ENCODE peak calls at places on chromosomes 2 and 18, in six cellular contexts. C is PC-3; M is CD8-positive, alpha-beta memory T cell; I is upper lobe of right lung; A is IMR-90; D is tibial artery. P is an unnamed sample. For H3K4me1, the result is how much of the 10 kb centered on the place peaks cover.

GRCh38 chr2:3966470-3966869 is 263.1 kb downstream of the DCDC2C start:
- DNase-seq in C (no peak), M (no peak), I (no peak), A (no peak), D (no peak), P (no peak)

GRCh38 chr2:75456111-75456510 is 104.6 kb downstream of the EVA1A start:
- DNase-seq in C (no peak), M (no peak), I (no peak), A (no peak), D (no peak), P (no peak)

GRCh38 chr18:35019929-35020328 is 21.3 kb upstream of the MAPRE2 start:
- DNase-seq in C (no peak), M (no peak), I (no peak), A (peak), D (no peak), P (no peak)

GRCh38 chr18:46407471-46408166 is 249.4 kb downstream of the LOXHD1 start:
- DNase-seq in C (no peak), M (no peak), I (no peak), A (peak), D (no peak), P (no peak)

GRCh38 chr2:9109871-9110270 is 96.7 kb upstream of the ASAP2 start:
- DNase-seq in C (no peak), M (no peak), I (no peak), A (no peak), D (no peak), P (no peak)

GRCh38 chr2:242030226-242030575 is 160.7 kb downstream of the RTP5 start:
- DNase-seq in C (no peak), M (no peak), I (peak), A (no peak), D (no peak), P (no peak)

GRCh38 chr2:240629419-240629967 is 4.2 kb downstream of the GPR35 start:
- DNase-seq in C (no peak), M (no peak), I (peak), A (no peak), D (peak), P (no peak)

GRCh38 chr2:224206816-224207215 is 167.7 kb upstream of the SERPINE2 start:
- DNase-seq in C (no peak), M (no peak), I (no peak), A (no peak), D (no peak), P (no peak)

GRCh38 chr2:206274434-206275273 is at the start of gene ZDBF2:
- DNase-seq in C (peak), M (peak), I (peak), A (peak), D (no peak), P (peak)

GRCh38 chr2:32777714-32778113 is 149.9 kb downstream of the TTC27 start:
- DNase-seq in C (no peak), M (no peak), I (no peak), A (no peak), D (no peak), P (no peak)

DNA sequence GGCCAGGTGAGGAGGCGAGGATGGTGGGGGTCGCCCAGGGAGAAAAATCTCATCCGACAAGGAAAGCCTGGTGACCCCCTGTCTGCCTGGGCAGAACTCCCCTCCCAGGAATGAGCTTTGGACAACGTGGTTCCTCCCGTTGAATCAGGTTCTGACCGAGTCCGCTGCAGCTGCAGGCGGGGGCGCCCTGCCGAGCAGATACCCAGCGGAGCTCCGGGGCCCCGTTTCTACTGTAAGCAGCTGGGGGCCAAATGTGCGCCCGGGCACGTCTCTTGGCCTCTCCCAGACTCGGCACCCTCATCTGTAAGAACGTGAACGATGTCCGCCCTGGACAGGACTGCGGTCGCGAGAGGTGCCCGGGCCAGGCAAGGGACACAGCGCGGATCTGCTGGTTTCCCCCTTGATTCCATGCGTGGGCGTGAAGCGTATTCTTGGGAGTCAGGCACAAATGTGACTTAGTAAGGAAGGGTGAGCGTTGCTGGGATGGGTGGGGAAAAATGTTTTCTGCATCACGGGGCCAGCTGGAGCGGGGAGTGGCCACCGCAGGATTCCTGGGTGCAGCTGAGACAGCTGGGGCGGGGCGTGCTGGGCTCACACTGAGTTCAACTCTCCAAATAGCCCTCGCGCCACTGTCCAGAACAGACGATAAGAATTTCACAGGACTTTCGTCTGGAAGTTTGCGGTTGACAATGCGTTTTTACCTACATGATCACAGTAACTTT is 20.2 kb upstream of the TUBB6 start:
- DNase-seq in C (peak), M (no peak), I (peak), A (peak), D (peak), P (peak)
- H3K4me3 ChIP-seq in C (peak), M (no peak), I (peak), A (peak), D (peak), P (peak)

GRCh38 chr2:68231061-68231372 is 21.3 kb downstream of the PPP3R1 start:
- DNase-seq in C (no peak), M (no peak), I (no peak), A (no peak), D (no peak), P (no peak)
- H3K4me1 ChIP-seq in C (under half), M (under half), I (under half), A (under half), D (half or more), P (under half)

GRCh38 chr18:2850816-2851215 is 4.0 kb downstream of the EMILIN2 start:
- DNase-seq in C (no peak), M (no peak), I (no peak), A (no peak), D (no peak), P (no peak)
- H3K27ac ChIP-seq in C (no peak), M (no peak), I (no peak), A (no peak), D (no peak), P (no peak)

DNA sequence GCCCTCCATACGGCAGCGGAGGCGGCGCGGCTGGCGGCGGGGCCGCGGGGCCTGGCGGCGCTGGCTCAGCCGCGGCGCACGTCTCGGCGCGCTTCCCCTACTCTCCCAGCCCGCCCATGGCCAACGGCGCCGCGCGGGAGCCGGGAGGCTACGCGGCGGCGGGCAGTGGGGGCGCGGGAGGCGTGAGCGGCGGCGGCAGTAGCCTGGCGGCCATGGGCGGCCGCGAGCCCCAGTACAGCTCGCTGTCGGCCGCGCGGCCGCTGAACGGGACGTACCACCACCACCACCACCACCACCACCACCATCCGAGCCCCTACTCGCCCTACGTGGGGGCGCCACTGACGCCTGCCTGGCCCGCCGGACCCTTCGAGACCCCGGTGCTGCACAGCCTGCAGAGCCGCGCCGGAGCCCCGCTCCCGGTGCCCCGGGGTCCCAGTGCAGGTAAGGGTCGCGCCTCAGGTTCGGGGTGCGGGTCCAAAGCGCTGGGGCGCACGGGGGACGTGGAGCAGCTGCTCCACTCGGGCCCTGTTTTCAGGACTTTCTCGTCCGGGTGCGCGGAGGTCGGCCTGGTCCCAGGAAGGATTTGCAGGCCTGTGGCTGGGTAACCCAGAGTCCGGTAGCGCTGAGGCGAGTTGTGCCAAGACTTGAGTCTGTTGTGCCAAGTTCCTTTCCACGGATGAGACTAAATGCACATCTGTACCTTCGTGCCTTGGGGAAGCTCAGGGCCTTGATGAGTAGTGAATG is 2.6 kb downstream of the GATA6 start:
- DNase-seq in C (no peak), M (no peak), I (peak), A (no peak), D (peak), P (no peak)
- H3K4me3 ChIP-seq in C (peak), M (no peak), I (peak), A (peak), D (peak), P (no peak)

GRCh38 chr2:98483257-98483861 is 38.7 kb downstream of the INPP4A start:
- DNase-seq in C (peak), M (no peak), I (no peak), A (no peak), D (no peak), P (no peak)
- H3K4me1 ChIP-seq in C (half or more), M (half or more), I (half or more), A (under half), D (half or more), P (under half)

GRCh38 chr2:231642631-231643493 is 50.2 kb downstream of the TEX44 start:
- DNase-seq in C (peak), M (peak), I (peak), A (peak), D (peak), P (peak)
- H3K27ac ChIP-seq in C (peak), M (no peak), I (peak), A (peak), D (peak), P (peak)

GRCh38 chr18:904135-905090 is at the start of gene ADCYAP1:
- DNase-seq in C (peak), M (no peak), I (no peak), A (no peak), D (no peak), P (no peak)

GRCh38 chr18:905948-906415 is 1.3 kb downstream of the ADCYAP1 start:
- DNase-seq in C (no peak), M (no peak), I (no peak), A (no peak), D (no peak), P (no peak)

GRCh38 chr18:906416-907170 is 1.9 kb downstream of the ADCYAP1 start:
- DNase-seq in C (no peak), M (no peak), I (no peak), A (no peak), D (no peak), P (no peak)

GRCh38 chr18:903703-904102 is 968 bp upstream of the ADCYAP1 start:
- DNase-seq in C (peak), M (no peak), I (peak), A (peak), D (peak), P (peak)

DNA sequence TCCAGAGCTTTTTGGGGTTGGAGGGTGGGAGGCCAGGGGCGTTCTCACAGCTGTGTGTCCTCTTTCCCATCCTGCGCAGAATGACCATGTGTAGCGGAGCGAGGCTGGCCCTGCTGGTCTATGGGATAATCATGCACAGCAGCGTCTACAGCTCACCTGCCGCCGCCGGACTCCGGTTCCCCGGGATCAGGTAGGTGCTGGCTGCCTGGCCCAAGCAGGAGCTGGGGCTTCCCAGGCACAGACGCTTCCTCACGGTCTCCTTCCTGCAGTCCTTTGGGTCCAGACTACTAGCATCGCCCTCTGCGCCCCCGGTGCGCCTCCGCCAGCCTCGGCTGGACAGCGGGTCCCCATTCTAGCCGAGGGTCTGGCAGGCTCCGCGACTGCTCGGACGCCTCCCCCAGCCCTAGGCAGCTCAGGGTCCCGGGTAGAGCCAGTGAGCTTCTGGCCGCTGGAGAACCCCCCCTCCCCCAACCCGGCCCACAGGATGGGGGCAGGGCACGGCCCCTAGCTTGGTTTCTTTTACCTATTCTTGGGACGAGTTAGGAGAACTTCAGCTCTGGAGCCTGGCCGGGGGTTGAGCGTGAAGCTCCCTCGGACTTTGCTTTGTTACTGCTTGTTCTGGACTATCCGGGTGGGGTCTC is 756 bp downstream of the ADCYAP1 start:
- DNase-seq in C (no peak), M (no peak), I (no peak), A (no peak), D (no peak), P (no peak)
- H3K4me3 ChIP-seq in C (no peak), M (no peak), I (no peak), A (no peak), D (no peak), P (no peak)

DNA sequence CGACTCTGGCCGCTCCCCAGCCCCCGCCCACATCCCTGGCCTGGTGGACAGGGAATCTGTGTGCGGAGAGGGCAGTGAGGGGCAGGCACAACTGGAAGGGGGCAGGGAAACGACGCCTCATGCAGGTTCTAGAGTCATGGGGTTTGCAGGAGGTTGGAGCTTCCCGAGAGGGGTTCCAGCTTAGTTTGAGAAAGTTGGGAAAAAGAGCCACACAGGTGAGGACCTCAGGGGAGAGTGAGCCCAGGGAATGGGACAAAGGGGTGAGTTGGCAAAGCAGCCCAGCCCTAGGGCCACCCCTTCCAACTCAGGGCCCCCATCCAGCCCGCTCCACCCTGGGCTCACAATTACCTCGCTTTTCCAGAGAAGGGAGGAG is 1.7 kb downstream of the RTKN start:
- DNase-seq in C (no peak), M (no peak), I (no peak), A (peak), D (peak), P (peak)
- H3K4me1 ChIP-seq in C (under half), M (under half), I (under half), A (under half), D (under half), P (under half)

DNA sequence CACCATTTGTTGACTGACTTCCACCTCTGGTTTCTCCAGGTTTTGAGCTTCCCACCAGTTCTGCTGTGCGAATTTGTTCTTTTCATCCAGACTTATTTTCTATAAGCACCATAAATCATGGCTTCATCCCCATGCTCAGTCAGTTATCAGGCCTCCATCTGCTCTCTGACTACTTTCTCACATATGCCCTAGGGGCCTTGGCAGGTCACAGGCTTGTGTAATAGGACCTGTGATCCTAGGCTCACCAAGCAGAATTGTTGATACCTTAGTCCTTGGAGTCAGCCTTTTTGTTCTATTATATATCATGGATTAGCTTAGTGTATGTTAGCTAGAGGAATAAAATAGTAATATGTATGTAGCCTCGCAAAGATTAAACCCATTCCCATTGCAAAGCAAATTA is 284.2 kb upstream of the TANK start:
- DNase-seq in C (peak), M (no peak), I (no peak), A (no peak), D (no peak), P (peak)
- H3K27ac ChIP-seq in C (no peak), M (no peak), I (no peak), A (no peak), D (no peak), P (no peak)

P was measured in SJCRH30.